ENCODE peak calls at places on chromosomes 12 and 14, in four cellular contexts. E is activated T-helper 1 cell treated with anti-CD3 and anti-CD28 coated beads, Interleukin-12 subunit alpha, Interleukin-12 subunit beta, Interleukin-2, Interleukin-4 antibody, amounts not matched to agents 30 ng/mL and 10 ng/mL and 1 ng/mL, durations not matched to agents 14 hours and 24 hours and 36 hours; Z is glomerular endothelial cell; X is Ammon's horn. J is an unnamed sample.

GRCh38 chr12:75389061-75389460 is 1.8 kb upstream of the GLIPR1L2 start:
- DNase-seq in E (no peak), Z (peak; percentile 7), X (no peak), J (no peak)

GRCh38 chr12:12901158-12901791 is 9.9 kb downstream of the GPRC5A start:
- DNase-seq in E (no peak), Z (no peak), X (peak; percentile 34), J (no peak)

GRCh38 chr12:64780531-64781373 is 21.5 kb upstream of the GNS start:
- DNase-seq in E (no peak), Z (no peak), X (no peak), J (peak; percentile 92)

GRCh38 chr12:116958402-116959197 is 47.9 kb downstream of the FBXW8 start:
- DNase-seq in E (no peak), Z (no peak), X (no peak), J (no peak)

GRCh38 chr14:50051106-50051505 is 65.3 kb downstream of the VCPKMT start:
- DNase-seq in E (no peak), Z (no peak), X (no peak), J (no peak)

GRCh38 chr12:96350982-96351381 is 49.3 kb downstream of the CDK17 start:
- DNase-seq in E (no peak), Z (no peak), X (no peak), J (no peak)

GRCh38 chr12:113955109-113955970 is 10.8 kb downstream of the RBM19 start:
- DNase-seq in E (no peak), Z (no peak), X (no peak), J (no peak)

GRCh38 chr14:34911209-34912150 is 36.3 kb upstream of the BAZ1A start:
- DNase-seq in E (no peak), Z (no peak), X (no peak), J (no peak)

GRCh38 chr12:90010089-90010488 is 301.5 kb upstream of the ATP2B1 start:
- DNase-seq in E (no peak), Z (no peak), X (no peak), J (no peak)

GRCh38 chr14:87430810-87431209 is 562.2 kb downstream of the GALC start:
- DNase-seq in E (no peak), Z (no peak), X (no peak), J (no peak)

GRCh38 chr12:127267128-127267527 is 999.8 kb upstream of the TMEM132C start:
- DNase-seq in E (no peak), Z (no peak), X (no peak), J (no peak)

GRCh38 chr14:101954501-101954900 is 9.9 kb upstream of the DYNC1H1 start:
- DNase-seq in E (no peak), Z (no peak), X (no peak), J (peak; percentile 55)

GRCh38 chr12:52691076-52691764 is 11.0 kb upstream of the KRT1 start:
- DNase-seq in E (peak; percentile 28), Z (no peak), X (no peak), J (no peak)

GRCh38 chr14:31880935-31881334 is 196.2 kb upstream of the ARHGAP5 start:
- DNase-seq in E (no peak), Z (no peak), X (no peak), J (no peak)

GRCh38 chr12:132729541-132730320 is 19.1 kb downstream of the PGAM5 start:
- DNase-seq in E (no peak), Z (no peak), X (no peak), J (no peak)

GRCh38 chr12:54369597-54370217 is 5.4 kb upstream of the GPR84 start:
- DNase-seq in E (no peak), Z (no peak), X (no peak), J (no peak)

GRCh38 chr12:122837306-122838265 is 2.3 kb downstream of the HIP1R start:
- DNase-seq in E (no peak), Z (no peak), X (peak; percentile 13), J (no peak)

GRCh38 chr12:13198921-13199320 is 2.4 kb downstream of the EMP1 start:
- DNase-seq in E (no peak), Z (no peak), X (no peak), J (no peak)

GRCh38 chr14:67680121-67680602 is 5.7 kb upstream of the VTI1B start:
- DNase-seq in E (peak; percentile 42), Z (peak; percentile 58), X (no peak), J (no peak)

GRCh38 chr14:72634910-72635647 is 258.8 kb downstream of the DPF3 start:
- DNase-seq in E (no peak), Z (no peak), X (no peak), J (no peak)

GRCh38 chr14:95516554-95517209 is at the start of gene SYNE3:
- DNase-seq in E (peak; percentile 68), Z (no peak), X (no peak), J (no peak)

GRCh38 chr12:53975019-53975815 is 463 bp upstream of the HOTAIR start:
- DNase-seq in E (no peak), Z (no peak), X (no peak), J (no peak)

GRCh38 chr12:95997276-95997675 is 1.1 kb upstream of the HAL start:
- DNase-seq in E (no peak), Z (no peak), X (no peak), J (no peak)

GRCh38 chr14:69135133-69135532 is 17.8 kb downstream of the DCAF5 start:
- DNase-seq in E (no peak), Z (no peak), X (no peak), J (no peak)

GRCh38 chr14:56751471-56751870 is 58.8 kb downstream of the OTX2 start:
- DNase-seq in E (no peak), Z (no peak), X (no peak), J (no peak)

GRCh38 chr14:66709292-66709691 is 201.3 kb downstream of the GPHN start:
- DNase-seq in E (no peak), Z (no peak), X (peak; percentile 28), J (no peak)

GRCh38 chr14:93319494-93319893 is 13.3 kb downstream of the BTBD7 start:
- DNase-seq in E (no peak), Z (no peak), X (no peak), J (no peak)

GRCh38 chr14:104871656-104872468 is 6.8 kb downstream of the CEP170B start:
- DNase-seq in E (no peak), Z (no peak), X (no peak), J (no peak)

GRCh38 chr14:93322886-93323596 is 9.8 kb downstream of the BTBD7 start:
- DNase-seq in E (no peak), Z (no peak), X (no peak), J (no peak)

GRCh38 chr12:88562846-88563582 is 17.3 kb downstream of the KITLG start:
- DNase-seq in E (no peak), Z (no peak), X (no peak), J (no peak)

GRCh38 chr12:78441737-78442453 is 422.7 kb upstream of the SYT1 start:
- DNase-seq in E (no peak), Z (no peak), X (no peak), J (no peak)

GRCh38 chr12:1533602-1534304 is 60.6 kb downstream of the FBXL14 start:
- DNase-seq in E (peak; percentile 56), Z (no peak), X (no peak), J (peak; percentile 69)

GRCh38 chr14:66650491-66650911 is 142.6 kb downstream of the GPHN start:
- DNase-seq in E (no peak), Z (peak; percentile 60), X (no peak), J (no peak)

GRCh38 chr14:24095196-24096068 is 1.3 kb downstream of the PCK2 start:
- DNase-seq in E (no peak), Z (no peak), X (peak; percentile 35), J (no peak)

GRCh38 chr12:41606741-41607460 is 418.8 kb downstream of the PDZRN4 start:
- DNase-seq in E (no peak), Z (no peak), X (no peak), J (no peak)

GRCh38 chr12:98490491-98491453 is 24.6 kb upstream of the TMPO start:
- DNase-seq in E (peak; percentile 72), Z (peak; percentile 92), X (peak; percentile 92), J (peak; percentile 91)

GRCh38 chr14:75831971-75832370 is 149.8 kb downstream of the TGFB3 start:
- DNase-seq in E (no peak), Z (no peak), X (no peak), J (no peak)